ENCODE peak calls at places on chromosomes 1 and 21, in four cellular contexts. V is T-cell; T is stimulated activated CD8-positive, alpha-beta memory T cell treated with anti-CD3 and anti-CD28 coated beads, Interleukin-4, amount 100 ng/mL, for 24 hours; J is GM10248. U is an unnamed sample.
A peak's percentile ranks its signal among the peaks of the same experiment; 100 is the strongest.

GRCh38 chr1:109050228-109050995 is 8.5 kb upstream of the WDR47 start:
- DNase-seq in J (no peak), T (no peak), V (no peak), U (no peak)

GRCh38 chr1:85374160-85374559 is 90.8 kb downstream of the DDAH1 start:
- DNase-seq in V (no peak), J (no peak), T (no peak), U (no peak)

GRCh38 chr1:40818264-40818961 is 34.8 kb downstream of the KCNQ4 start:
- DNase-seq in V (peak; percentile 82), J (peak; percentile 90), T (peak; percentile 81), U (peak; percentile 80)

GRCh38 chr1:174818951-174819350 is 180.8 kb upstream of the CACYBP start:
- DNase-seq in T (no peak), V (no peak), J (no peak), U (no peak)

GRCh38 chr1:164969256-164969655 is 387.3 kb downstream of the LMX1A start:
- DNase-seq in J (no peak), V (no peak), T (no peak), U (no peak)

GRCh38 chr1:167808104-167808503 is 86.3 kb downstream of the MPZL1 start:
- DNase-seq in J (no peak), T (no peak), V (no peak), U (no peak)

GRCh38 chr1:57407941-57408340 is 15.9 kb downstream of the DAB1 start:
- DNase-seq in T (no peak), V (no peak), J (no peak), U (no peak)

GRCh38 chr1:240691521-240692338 is 79.8 kb upstream of the GREM2 start:
- DNase-seq in J (no peak), V (no peak), T (no peak), U (no peak)

GRCh38 chr1:8666394-8667167 is 150.9 kb downstream of the RERE start:
- DNase-seq in V (no peak), J (no peak), T (no peak), U (no peak)

GRCh38 chr1:226608699-226609505 is 60.3 kb downstream of the STUM start:
- DNase-seq in V (peak; percentile 46), T (peak; percentile 55), J (peak; percentile 85), U (peak; percentile 60)

GRCh38 chr1:19885821-19886220 is 3.6 kb downstream of the OTUD3 start:
- DNase-seq in T (no peak), V (no peak), J (no peak), U (no peak)

GRCh38 chr1:229717774-229718173 is 91.7 kb downstream of the URB2 start:
- DNase-seq in V (no peak), T (no peak), J (no peak), U (no peak)

GRCh38 chr1:38344705-38345104 is 298.1 kb upstream of the POU3F1 start:
- DNase-seq in J (no peak), T (no peak), V (no peak), U (no peak)

GRCh38 chr21:43602277-43603229 is 56.7 kb downstream of the HSF2BP start:
- DNase-seq in J (no peak), T (no peak), V (no peak), U (no peak)

GRCh38 chr1:117656202-117656641 is 50.4 kb downstream of the TENT5C start:
- DNase-seq in J (peak; percentile 57), T (peak; percentile 66), V (peak; percentile 87), U (peak; percentile 66)